ENCODE peak calls at places on chromosomes 16 and 17, in eight cellular contexts. L is HAP-1; S is GM23338; T is lung; A is neuronal stem cell; Z is K562; P is left lung; U is CD4-positive, alpha-beta memory T cell. N is an unnamed sample. For H3K4me1, the result is how much of the 10 kb centered on the place peaks cover.

GRCh38 chr17:55451203-55451641 is 29.6 kb upstream of the MMD start:
- DNase-seq in L (no peak), S (no peak), T (no peak), A (no peak), Z (peak), P (no peak), U (no peak), N (no peak)

GRCh38 chr17:19341641-19342610 is 20.6 kb downstream of the B9D1 start:
- DNase-seq in L (no peak), S (peak), T (no peak), A (no peak), Z (no peak), P (no peak), U (no peak), N (no peak)

GRCh38 chr16:1413684-1414531 is 596 bp downstream of the UNKL start:
- DNase-seq in L (peak), S (peak), T (peak), A (peak), Z (peak), P (peak), U (peak), N (no peak)

GRCh38 chr17:9802294-9802693 is 10.9 kb upstream of the DHRS7C start:
- DNase-seq in L (no peak), S (no peak), T (no peak), A (no peak), Z (no peak), P (no peak), U (no peak), N (no peak)

GRCh38 chr17:80005360-80006338 is 30.0 kb downstream of the TBC1D16 start:
- DNase-seq in L (peak), S (peak), T (peak), A (peak), Z (peak), P (no peak), U (peak), N (peak)

GRCh38 chr17:49798182-49798581 is 9.7 kb downstream of the KAT7 start:
- DNase-seq in L (no peak), S (no peak), T (no peak), A (no peak), Z (no peak), P (no peak), U (no peak), N (no peak)

GRCh38 chr16:20610892-20611349 is 34.8 kb upstream of the ACSM2B start:
- DNase-seq in L (no peak), S (no peak), T (no peak), A (no peak), Z (no peak), P (no peak), U (no peak), N (no peak)

GRCh38 chr16:22789281-22789945 is 24.5 kb upstream of the HS3ST2 start:
- DNase-seq in L (no peak), S (no peak), T (no peak), A (no peak), Z (no peak), P (no peak), U (no peak), N (no peak)

GRCh38 chr17:57243171-57243622 is 13.1 kb upstream of the MSI2 start:
- DNase-seq in L (peak), S (peak), T (peak), A (peak), Z (peak), P (peak), U (peak), N (peak)

GRCh38 chr17:18371455-18371854 is 6.1 kb upstream of the EVPLL start:
- DNase-seq in L (no peak), S (no peak), T (no peak), A (no peak), Z (no peak), P (no peak), U (no peak), N (no peak)

GRCh38 chr16:20906225-20906870 is 5.8 kb downstream of the LYRM1 start:
- DNase-seq in L (no peak), S (no peak), T (no peak), A (no peak), Z (no peak), P (no peak), U (no peak), N (no peak)

GRCh38 chr17:27295945-27296344 is 2.0 kb downstream of the WSB1 start:
- DNase-seq in L (peak), S (no peak), T (no peak), A (no peak), Z (no peak), P (no peak), U (no peak), N (no peak)

GRCh38 chr16:87086156-87086555 is 231.0 kb downstream of the C16orf95 start:
- DNase-seq in L (no peak), S (no peak), T (no peak), A (no peak), Z (no peak), P (no peak), U (no peak), N (no peak)

GRCh38 chr17:39704821-39705551 is 5.1 kb downstream of the ERBB2 start:
- DNase-seq in L (no peak), S (peak), T (no peak), A (no peak), Z (no peak), P (peak), U (no peak), N (no peak)

GRCh38 chr16:78648517-78648916 is 549.1 kb downstream of the WWOX start:
- DNase-seq in L (no peak), S (no peak), T (no peak), A (no peak), Z (no peak), P (no peak), U (no peak), N (no peak)

GRCh38 chr17:6843241-6843890 is 11.8 kb upstream of the TEKT1 start:
- DNase-seq in L (no peak), S (peak), T (no peak), A (peak), Z (peak), P (no peak), U (peak), N (no peak)

GRCh38 chr16:51723016-51723724 is 572.1 kb upstream of the SALL1 start:
- DNase-seq in L (no peak), S (no peak), T (no peak), A (no peak), Z (no peak), P (no peak), U (no peak), N (no peak)

GRCh38 chr17:70855401-70856054 is 686.2 kb downstream of the KCNJ2 start:
- DNase-seq in L (no peak), S (no peak), T (no peak), A (no peak), Z (no peak), P (no peak), U (no peak), N (peak)

GRCh38 chr16:10103096-10103495 is 79.1 kb downstream of the GRIN2A start:
- DNase-seq in L (no peak), S (no peak), T (no peak), A (no peak), Z (no peak), P (no peak), U (no peak), N (no peak)

GRCh38 chr16:68197250-68197649 is 38.7 kb downstream of the ESRP2 start:
- DNase-seq in L (no peak), S (no peak), T (no peak), A (no peak), Z (no peak), P (no peak), U (no peak), N (no peak)

GRCh38 chr17:62627219-62627903 is at the start of gene MRC2:
- DNase-seq in L (peak), S (peak), T (peak), A (peak), Z (peak), P (peak), U (no peak), N (no peak)

GRCh38 chr16:49567940-49568339 is 194.3 kb downstream of the C16orf78 start:
- DNase-seq in L (no peak), S (no peak), T (no peak), A (no peak), Z (peak), P (no peak), U (no peak), N (no peak)

GRCh38 chr17:78742901-78743300 is 39.2 kb downstream of the CYTH1 start:
- DNase-seq in L (no peak), S (no peak), T (no peak), A (no peak), Z (no peak), P (no peak), U (no peak), N (no peak)
- H3K4me1 ChIP-seq in L (under half), S (under half), T (under half), A (under half), Z (under half), P (half or more), U (half or more), N (under half)

DNA sequence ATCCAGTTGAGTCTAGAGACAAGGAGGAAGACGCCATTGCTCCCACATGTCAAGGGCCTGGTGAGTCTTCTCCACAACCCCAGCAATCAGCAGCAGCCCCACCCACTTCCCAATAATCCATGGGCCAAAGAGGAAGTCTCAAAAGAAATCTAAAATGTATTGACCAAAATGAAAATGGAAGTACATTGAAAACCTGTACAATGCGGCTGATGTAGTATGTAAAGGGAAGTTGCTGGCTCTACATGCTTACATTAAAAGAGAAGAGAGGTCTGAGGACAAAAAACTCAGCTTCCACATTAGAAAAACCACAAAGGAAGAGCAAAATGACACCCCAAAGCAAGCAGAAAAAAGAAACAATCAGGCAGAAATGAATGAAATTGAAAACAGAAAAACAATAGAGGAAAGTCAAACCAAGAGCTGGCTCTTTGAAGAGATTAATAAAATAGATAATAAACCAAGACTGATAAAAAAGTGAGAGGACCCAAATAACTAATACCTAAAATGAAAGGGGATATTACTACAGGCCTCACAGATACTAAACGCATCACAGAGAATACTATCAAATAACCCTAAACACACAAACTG is 100.6 kb upstream of the METRNL start:
- DNase-seq in L (no peak), S (no peak), T (no peak), A (no peak), Z (no peak), P (peak), U (peak), N (no peak)
- H3K4me1 ChIP-seq in L (under half), S (under half), T (under half), A (under half), Z (under half), P (under half), U (under half), N (under half)

GRCh38 chr17:76560877-76561221 is 21.0 kb downstream of the PRCD start:
- DNase-seq in L (no peak), S (no peak), T (no peak), A (no peak), Z (no peak), P (no peak), U (peak), N (no peak)
- H3K4me1 ChIP-seq in L (under half), S (under half), T (under half), A (under half), Z (under half), P (half or more), U (half or more), N (under half)

GRCh38 chr16:84677849-84678248 is 22.0 kb upstream of the USP10 start:
- DNase-seq in L (no peak), S (no peak), T (no peak), A (no peak), Z (no peak), P (no peak), U (no peak), N (no peak)
- H3K4me1 ChIP-seq in L (under half), S (under half), T (under half), A (under half), Z (under half), P (under half), U (under half), N (under half)

GRCh38 chr16:89335803-89336485 is 118.4 kb downstream of the ZNF778 start:
- DNase-seq in L (no peak), S (no peak), T (no peak), A (no peak), Z (no peak), P (peak), U (no peak), N (peak)
- H3K4me1 ChIP-seq in L (under half), S (under half), T (under half), A (under half), Z (under half), P (half or more), U (half or more), N (under half)

N was measured in right lobe of liver.